ENCODE peak calls at places on chromosome 13, in seven cellular contexts. F is AG04449, G is fibroblast of lung, S is breast epithelium, X is glutamatergic neuron, B is astrocyte of the spinal cord, J is HFFc6. L is an unnamed sample.
A peak's percentile ranks its signal among the peaks of the same experiment; 100 is the strongest.

GRCh38 chr13:47337781-47338507 is 441.1 kb upstream of the HTR2A start:
- DNase-seq in F (peak; percentile 80), G (peak; percentile 92), S (no peak), X (peak; percentile 16), B (peak; percentile 99), J (peak; percentile 29), L (no peak)

GRCh38 chr13:102400619-102401125 is 1.2 kb downstream of the FGF14 start:
- DNase-seq in F (no peak), G (peak; percentile 11), S (no peak), X (peak; percentile 50), B (peak; percentile 2), J (no peak), L (no peak)

GRCh38 chr13:36131215-36131930 is at the start of gene DCLK1:
- DNase-seq in F (no peak), G (peak; percentile 43), S (no peak), X (peak; percentile 84), B (peak; percentile 66), J (no peak), L (peak; percentile 60)

GRCh38 chr13:26946675-26947342 is 186.2 kb upstream of the GPR12 start:
- DNase-seq in F (no peak), G (peak; percentile 48), S (no peak), X (no peak), B (peak; percentile 43), J (peak; percentile 50), L (no peak)

GRCh38 chr13:112182251-112182650 is 115.3 kb downstream of the SOX1 start:
- DNase-seq in F (no peak), G (no peak), S (no peak), X (peak; percentile 16), B (no peak), J (no peak), L (no peak)

GRCh38 chr13:62432295-62432694 is 1016.6 kb upstream of the PCDH20 start:
- DNase-seq in F (no peak), G (no peak), S (no peak), X (no peak), B (no peak), J (no peak), L (no peak)

GRCh38 chr13:89455741-89456140 is 1784.6 kb downstream of the SLITRK5 start:
- DNase-seq in F (no peak), G (peak; percentile 51), S (no peak), X (no peak), B (peak; percentile 7), J (no peak), L (no peak)

GRCh38 chr13:23799945-23800344 is 89.3 kb downstream of the MIPEP start:
- DNase-seq in F (no peak), G (no peak), S (no peak), X (no peak), B (peak; percentile 60), J (no peak), L (no peak)

GRCh38 chr13:25753976-25754375 is 297.8 kb downstream of the SHISA2 start:
- DNase-seq in F (no peak), G (peak; percentile 64), S (no peak), X (no peak), B (peak; percentile 36), J (no peak), L (no peak)

GRCh38 chr13:25756251-25756650 is 295.6 kb downstream of the SHISA2 start:
- DNase-seq in F (no peak), G (no peak), S (no peak), X (no peak), B (no peak), J (no peak), L (no peak)

GRCh38 chr13:25752957-25753540 is 298.8 kb downstream of the SHISA2 start:
- DNase-seq in F (no peak), G (peak; percentile 95), S (no peak), X (no peak), B (peak; percentile 95), J (no peak), L (no peak)

GRCh38 chr13:25761041-25761440 is 290.8 kb downstream of the SHISA2 start:
- DNase-seq in F (no peak), G (no peak), S (no peak), X (no peak), B (no peak), J (no peak), L (no peak)

GRCh38 chr13:25756916-25757315 is 294.9 kb downstream of the SHISA2 start:
- DNase-seq in F (no peak), G (no peak), S (no peak), X (no peak), B (no peak), J (no peak), L (no peak)
- TF ChIP-seq CTCF in F (no peak), G (no peak), S (no peak), X (no peak), B (peak; percentile 31), J (no peak), L (peak; percentile 22)

GRCh38 chr13:94925263-94925662 is 212.9 kb upstream of the SOX21 start:
- DNase-seq in F (no peak), G (no peak), S (no peak), X (no peak), B (no peak), J (no peak), L (no peak)
- TF ChIP-seq CTCF in F (no peak), G (no peak), S (no peak), X (no peak), B (no peak), J (no peak), L (no peak)

DNA sequence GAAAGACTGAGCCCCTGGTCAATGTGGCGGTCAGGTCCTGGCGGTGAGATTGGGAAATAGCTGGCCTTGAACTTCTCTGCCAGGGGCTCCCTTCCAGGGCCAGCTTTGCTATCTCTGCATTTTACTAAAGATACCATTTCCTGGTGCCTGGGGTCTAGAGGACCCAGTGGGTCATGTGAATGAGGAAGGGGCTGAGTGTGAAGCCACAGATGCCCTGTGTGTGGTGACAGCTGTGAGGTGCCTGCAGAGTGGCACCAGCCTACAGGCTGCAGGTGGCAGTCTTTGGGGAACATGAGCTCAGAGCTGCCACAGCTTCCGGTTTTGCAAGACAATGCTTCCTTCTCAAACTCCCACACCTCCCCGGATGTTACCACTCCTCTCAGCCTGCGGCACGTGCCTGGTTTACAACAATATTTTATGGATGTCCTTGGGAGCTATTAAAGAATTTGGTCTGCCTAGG is 5.2 kb upstream of the MLNR start:
- DNase-seq in F (no peak), G (peak; percentile 6), S (no peak), X (no peak), B (no peak), J (no peak), L (no peak)
- TF ChIP-seq CTCF in F (no peak), G (no peak), S (no peak), X (no peak), B (no peak), J (no peak), L (no peak)

GRCh38 chr13:59658027-59658735 is 505.5 kb downstream of the DIAPH3 start:
- DNase-seq in F (no peak), G (no peak), S (no peak), X (no peak), B (no peak), J (no peak), L (no peak)
- TF ChIP-seq CTCF in F (no peak), G (no peak), S (no peak), X (no peak), B (no peak), J (no peak), L (no peak)

L was measured in neural crest cell.